ENCODE peak calls at places on chromosome 11, in six cellular contexts. One of them, this sample, is unnamed.

GRCh38 chr11:69170704-69171103 is 15.0 kb downstream of the SMIM38 start:
- DNase-seq in tibial artery: peak
- DNase-seq in hypothalamus: no peak
- DNase-seq in activated T-cell treated with anti-CD3 and anti-CD28 coated beads, Interleukin-2, amount 50 U/mL, for 1 hour: no peak
- DNase-seq in central memory CD8-positive, alpha-beta T cell: no peak
- DNase-seq in fibroblast of lung: no peak
- DNase-seq in this sample: peak

GRCh38 chr11:102933627-102934026 is 21.9 kb downstream of the MMP13 start:
- DNase-seq in tibial artery: no peak
- DNase-seq in hypothalamus: no peak
- DNase-seq in activated T-cell treated with anti-CD3 and anti-CD28 coated beads, Interleukin-2, amount 50 U/mL, for 1 hour: no peak
- DNase-seq in central memory CD8-positive, alpha-beta T cell: no peak
- DNase-seq in fibroblast of lung: no peak
- DNase-seq in this sample: no peak

GRCh38 chr11:66563832-66564231 is 4.6 kb downstream of the CTSF start:
- DNase-seq in tibial artery: no peak
- DNase-seq in hypothalamus: no peak
- DNase-seq in activated T-cell treated with anti-CD3 and anti-CD28 coated beads, Interleukin-2, amount 50 U/mL, for 1 hour: no peak
- DNase-seq in central memory CD8-positive, alpha-beta T cell: no peak
- DNase-seq in fibroblast of lung: no peak
- DNase-seq in this sample: no peak

GRCh38 chr11:7572001-7572712 is 58.4 kb downstream of the PPFIBP2 start:
- DNase-seq in tibial artery: no peak
- DNase-seq in hypothalamus: no peak
- DNase-seq in activated T-cell treated with anti-CD3 and anti-CD28 coated beads, Interleukin-2, amount 50 U/mL, for 1 hour: no peak
- DNase-seq in central memory CD8-positive, alpha-beta T cell: no peak
- DNase-seq in fibroblast of lung: no peak
- DNase-seq in this sample: no peak

GRCh38 chr11:78893996-78894395 is 319.3 kb upstream of the NARS2 start:
- DNase-seq in tibial artery: no peak
- DNase-seq in hypothalamus: no peak
- DNase-seq in activated T-cell treated with anti-CD3 and anti-CD28 coated beads, Interleukin-2, amount 50 U/mL, for 1 hour: no peak
- DNase-seq in central memory CD8-positive, alpha-beta T cell: no peak
- DNase-seq in fibroblast of lung: no peak
- DNase-seq in this sample: no peak

GRCh38 chr11:107722671-107723070 is 10.8 kb upstream of the SLN start:
- DNase-seq in tibial artery: no peak
- DNase-seq in hypothalamus: no peak
- DNase-seq in activated T-cell treated with anti-CD3 and anti-CD28 coated beads, Interleukin-2, amount 50 U/mL, for 1 hour: no peak
- DNase-seq in central memory CD8-positive, alpha-beta T cell: no peak
- DNase-seq in fibroblast of lung: no peak
- DNase-seq in this sample: no peak

GRCh38 chr11:70482529-70482917 is 84.2 kb downstream of the CTTN start:
- DNase-seq in tibial artery: no peak
- DNase-seq in hypothalamus: no peak
- DNase-seq in activated T-cell treated with anti-CD3 and anti-CD28 coated beads, Interleukin-2, amount 50 U/mL, for 1 hour: no peak
- DNase-seq in central memory CD8-positive, alpha-beta T cell: no peak
- DNase-seq in fibroblast of lung: no peak
- DNase-seq in this sample: peak

GRCh38 chr11:13135385-13136271 is 126.5 kb downstream of the RASSF10 start:
- DNase-seq in tibial artery: no peak
- DNase-seq in hypothalamus: peak
- DNase-seq in activated T-cell treated with anti-CD3 and anti-CD28 coated beads, Interleukin-2, amount 50 U/mL, for 1 hour: no peak
- DNase-seq in central memory CD8-positive, alpha-beta T cell: no peak
- DNase-seq in fibroblast of lung: peak
- DNase-seq in this sample: no peak

GRCh38 chr11:106238704-106239360 is 161.4 kb downstream of the AASDHPPT start:
- DNase-seq in tibial artery: no peak
- DNase-seq in hypothalamus: no peak
- DNase-seq in activated T-cell treated with anti-CD3 and anti-CD28 coated beads, Interleukin-2, amount 50 U/mL, for 1 hour: no peak
- DNase-seq in central memory CD8-positive, alpha-beta T cell: no peak
- DNase-seq in fibroblast of lung: peak
- DNase-seq in this sample: no peak

GRCh38 chr11:14422052-14422813 is 63.2 kb upstream of the RRAS2 start:
- DNase-seq in tibial artery: peak
- DNase-seq in hypothalamus: peak
- DNase-seq in activated T-cell treated with anti-CD3 and anti-CD28 coated beads, Interleukin-2, amount 50 U/mL, for 1 hour: no peak
- DNase-seq in central memory CD8-positive, alpha-beta T cell: no peak
- DNase-seq in fibroblast of lung: peak
- DNase-seq in this sample: peak

GRCh38 chr11:62124186-62125113 is 639 bp downstream of the INCENP start:
- DNase-seq in tibial artery: peak
- DNase-seq in hypothalamus: no peak
- DNase-seq in activated T-cell treated with anti-CD3 and anti-CD28 coated beads, Interleukin-2, amount 50 U/mL, for 1 hour: no peak
- DNase-seq in central memory CD8-positive, alpha-beta T cell: no peak
- DNase-seq in fibroblast of lung: peak
- DNase-seq in this sample: no peak

GRCh38 chr11:28767574-28767973 is 659.4 kb downstream of the METTL15 start:
- DNase-seq in tibial artery: no peak
- DNase-seq in hypothalamus: no peak
- DNase-seq in activated T-cell treated with anti-CD3 and anti-CD28 coated beads, Interleukin-2, amount 50 U/mL, for 1 hour: no peak
- DNase-seq in central memory CD8-positive, alpha-beta T cell: no peak
- DNase-seq in fibroblast of lung: no peak
- DNase-seq in this sample: no peak

GRCh38 chr11:125883375-125883774 is 4.1 kb upstream of the HYLS1 start:
- DNase-seq in tibial artery: no peak
- DNase-seq in hypothalamus: no peak
- DNase-seq in activated T-cell treated with anti-CD3 and anti-CD28 coated beads, Interleukin-2, amount 50 U/mL, for 1 hour: no peak
- DNase-seq in central memory CD8-positive, alpha-beta T cell: no peak
- DNase-seq in fibroblast of lung: no peak
- DNase-seq in this sample: no peak

GRCh38 chr11:72641900-72642814 is 32.1 kb downstream of the PDE2A start:
- DNase-seq in tibial artery: peak
- DNase-seq in hypothalamus: no peak
- DNase-seq in activated T-cell treated with anti-CD3 and anti-CD28 coated beads, Interleukin-2, amount 50 U/mL, for 1 hour: peak
- DNase-seq in central memory CD8-positive, alpha-beta T cell: no peak
- DNase-seq in fibroblast of lung: peak
- DNase-seq in this sample: no peak

GRCh38 chr11:36376888-36377758 is 81.0 kb downstream of the PRR5L start:
- DNase-seq in tibial artery: peak
- DNase-seq in hypothalamus: peak
- DNase-seq in activated T-cell treated with anti-CD3 and anti-CD28 coated beads, Interleukin-2, amount 50 U/mL, for 1 hour: peak
- DNase-seq in central memory CD8-positive, alpha-beta T cell: peak
- DNase-seq in fibroblast of lung: no peak
- DNase-seq in this sample: peak

GRCh38 chr11:32440920-32441319 is 5.6 kb upstream of the WT1 start:
- DNase-seq in tibial artery: no peak
- DNase-seq in hypothalamus: no peak
- DNase-seq in activated T-cell treated with anti-CD3 and anti-CD28 coated beads, Interleukin-2, amount 50 U/mL, for 1 hour: no peak
- DNase-seq in central memory CD8-positive, alpha-beta T cell: no peak
- DNase-seq in fibroblast of lung: no peak
- DNase-seq in this sample: no peak

GRCh38 chr11:105696000-105696399 is 86.1 kb downstream of the GRIA4 start:
- DNase-seq in tibial artery: no peak
- DNase-seq in hypothalamus: no peak
- DNase-seq in activated T-cell treated with anti-CD3 and anti-CD28 coated beads, Interleukin-2, amount 50 U/mL, for 1 hour: no peak
- DNase-seq in central memory CD8-positive, alpha-beta T cell: no peak
- DNase-seq in fibroblast of lung: no peak
- DNase-seq in this sample: no peak

GRCh38 chr11:21602734-21603133 is 590.2 kb upstream of the ANO5 start:
- DNase-seq in tibial artery: no peak
- DNase-seq in hypothalamus: no peak
- DNase-seq in activated T-cell treated with anti-CD3 and anti-CD28 coated beads, Interleukin-2, amount 50 U/mL, for 1 hour: no peak
- DNase-seq in central memory CD8-positive, alpha-beta T cell: no peak
- DNase-seq in fibroblast of lung: no peak
- DNase-seq in this sample: no peak

GRCh38 chr11:104337273-104337672 is 173.3 kb upstream of the PDGFD start:
- DNase-seq in tibial artery: no peak
- DNase-seq in hypothalamus: no peak
- DNase-seq in activated T-cell treated with anti-CD3 and anti-CD28 coated beads, Interleukin-2, amount 50 U/mL, for 1 hour: no peak
- DNase-seq in central memory CD8-positive, alpha-beta T cell: no peak
- DNase-seq in fibroblast of lung: no peak
- DNase-seq in this sample: no peak

GRCh38 chr11:130478204-130478701 is 29.8 kb downstream of the ADAMTS15 start:
- DNase-seq in tibial artery: peak
- DNase-seq in hypothalamus: no peak
- DNase-seq in activated T-cell treated with anti-CD3 and anti-CD28 coated beads, Interleukin-2, amount 50 U/mL, for 1 hour: no peak
- DNase-seq in central memory CD8-positive, alpha-beta T cell: no peak
- DNase-seq in fibroblast of lung: peak
- DNase-seq in this sample: peak

GRCh38 chr11:95247883-95248282 is 16.9 kb upstream of the SESN3 start:
- DNase-seq in tibial artery: no peak
- DNase-seq in hypothalamus: no peak
- DNase-seq in activated T-cell treated with anti-CD3 and anti-CD28 coated beads, Interleukin-2, amount 50 U/mL, for 1 hour: no peak
- DNase-seq in central memory CD8-positive, alpha-beta T cell: no peak
- DNase-seq in fibroblast of lung: no peak
- DNase-seq in this sample: no peak

GRCh38 chr11:9722893-9723292 is 59.0 kb downstream of the SWAP70 start:
- DNase-seq in tibial artery: no peak
- DNase-seq in hypothalamus: no peak
- DNase-seq in activated T-cell treated with anti-CD3 and anti-CD28 coated beads, Interleukin-2, amount 50 U/mL, for 1 hour: no peak
- DNase-seq in central memory CD8-positive, alpha-beta T cell: no peak
- DNase-seq in fibroblast of lung: no peak
- DNase-seq in this sample: no peak

GRCh38 chr11:16879690-16880089 is 134.5 kb downstream of the PLEKHA7 start:
- DNase-seq in tibial artery: no peak
- DNase-seq in hypothalamus: no peak
- DNase-seq in activated T-cell treated with anti-CD3 and anti-CD28 coated beads, Interleukin-2, amount 50 U/mL, for 1 hour: no peak
- DNase-seq in central memory CD8-positive, alpha-beta T cell: no peak
- DNase-seq in fibroblast of lung: no peak
- DNase-seq in this sample: no peak

GRCh38 chr11:77109236-77110019 is 6.8 kb downstream of the OMP start:
- DNase-seq in tibial artery: no peak
- DNase-seq in hypothalamus: no peak
- DNase-seq in activated T-cell treated with anti-CD3 and anti-CD28 coated beads, Interleukin-2, amount 50 U/mL, for 1 hour: no peak
- DNase-seq in central memory CD8-positive, alpha-beta T cell: no peak
- DNase-seq in fibroblast of lung: peak
- DNase-seq in this sample: no peak

GRCh38 chr11:69830086-69830485 is 10.9 kb upstream of the FGF3 start:
- DNase-seq in tibial artery: no peak
- DNase-seq in hypothalamus: no peak
- DNase-seq in activated T-cell treated with anti-CD3 and anti-CD28 coated beads, Interleukin-2, amount 50 U/mL, for 1 hour: no peak
- DNase-seq in central memory CD8-positive, alpha-beta T cell: no peak
- DNase-seq in fibroblast of lung: no peak
- DNase-seq in this sample: no peak

GRCh38 chr11:68287419-68287818 is 15.6 kb upstream of the C11orf24 start:
- DNase-seq in tibial artery: no peak
- DNase-seq in hypothalamus: no peak
- DNase-seq in activated T-cell treated with anti-CD3 and anti-CD28 coated beads, Interleukin-2, amount 50 U/mL, for 1 hour: no peak
- DNase-seq in central memory CD8-positive, alpha-beta T cell: no peak
- DNase-seq in fibroblast of lung: no peak
- DNase-seq in this sample: no peak

GRCh38 chr11:112128483-112129121 is 35.3 kb downstream of the IL18 start:
- DNase-seq in tibial artery: no peak
- DNase-seq in hypothalamus: no peak
- DNase-seq in activated T-cell treated with anti-CD3 and anti-CD28 coated beads, Interleukin-2, amount 50 U/mL, for 1 hour: no peak
- DNase-seq in central memory CD8-positive, alpha-beta T cell: no peak
- DNase-seq in fibroblast of lung: peak
- DNase-seq in this sample: peak

GRCh38 chr11:110908401-110909106 is 196.3 kb upstream of the ARHGAP20 start:
- DNase-seq in tibial artery: no peak
- DNase-seq in hypothalamus: no peak
- DNase-seq in activated T-cell treated with anti-CD3 and anti-CD28 coated beads, Interleukin-2, amount 50 U/mL, for 1 hour: no peak
- DNase-seq in central memory CD8-positive, alpha-beta T cell: no peak
- DNase-seq in fibroblast of lung: peak
- DNase-seq in this sample: no peak

GRCh38 chr11:62664405-62665074 is 470 bp downstream of the C11orf98 start:
- DNase-seq in tibial artery: no peak
- DNase-seq in hypothalamus: no peak
- DNase-seq in activated T-cell treated with anti-CD3 and anti-CD28 coated beads, Interleukin-2, amount 50 U/mL, for 1 hour: no peak
- DNase-seq in central memory CD8-positive, alpha-beta T cell: no peak
- DNase-seq in fibroblast of lung: no peak
- DNase-seq in this sample: no peak

GRCh38 chr11:119155733-119156492 is 7.1 kb downstream of the ABCG4 start:
- DNase-seq in tibial artery: no peak
- DNase-seq in hypothalamus: no peak
- DNase-seq in activated T-cell treated with anti-CD3 and anti-CD28 coated beads, Interleukin-2, amount 50 U/mL, for 1 hour: no peak
- DNase-seq in central memory CD8-positive, alpha-beta T cell: no peak
- DNase-seq in fibroblast of lung: no peak
- DNase-seq in this sample: no peak

GRCh38 chr11:102046841-102047240 is 396 bp upstream of the CFAP300 start:
- DNase-seq in tibial artery: no peak
- DNase-seq in hypothalamus: no peak
- DNase-seq in activated T-cell treated with anti-CD3 and anti-CD28 coated beads, Interleukin-2, amount 50 U/mL, for 1 hour: no peak
- DNase-seq in central memory CD8-positive, alpha-beta T cell: no peak
- DNase-seq in fibroblast of lung: no peak
- DNase-seq in this sample: no peak

This sample was measured in gastrocnemius medialis.